ENCODE peak calls at places on chromosomes 3 and 15, in nine cellular contexts. Z is activated CD4-positive, alpha-beta T cell treated with anti-CD3 and anti-CD28 coated beads, Interleukin-2, amount 10 ng/mL, durations not matched to agents 7 days and 5 days; V is A172; J is naive B cell; Y is activated T-cell treated with anti-CD3 and anti-CD28 coated beads for 1 hour; C is skeletal muscle cell; M is stimulated activated naive CD8-positive, alpha-beta T cell treated with anti-CD3 and anti-CD28 coated beads, Interleukin-15, Interleukin-2, amounts not matched to agents 100 U/mL and 50 U/mL, for 24 hours; Q is C1 segment of cervical spinal cord; L is left ventricle myocardium inferior. H is an unnamed sample.

GRCh38 chr3:57078366-57079220 is 18.1 kb downstream of the SPATA12 start:
- DNase-seq in Z (peak), V (peak), J (peak), Y (no peak), C (peak), M (peak), Q (peak), L (peak), H (no peak)

GRCh38 chr3:169112153-169112892 is 551.2 kb downstream of the MECOM start:
- DNase-seq in Z (no peak), V (peak), J (no peak), Y (no peak), C (peak), M (no peak), Q (no peak), L (no peak), H (no peak)

GRCh38 chr3:129567176-129567705 is 24.3 kb downstream of the H1-8 start:
- DNase-seq in Z (no peak), V (no peak), J (no peak), Y (no peak), C (no peak), M (no peak), Q (no peak), L (peak), H (no peak)

GRCh38 chr3:129398803-129399144 is 29.7 kb downstream of the EFCAB12 start:
- DNase-seq in Z (peak), V (no peak), J (no peak), Y (no peak), C (no peak), M (peak), Q (peak), L (no peak), H (no peak)

GRCh38 chr3:139299261-139300132 is 44.3 kb upstream of the MRPS22 start:
- DNase-seq in Z (no peak), V (peak), J (no peak), Y (no peak), C (no peak), M (no peak), Q (no peak), L (no peak), H (no peak)

GRCh38 chr3:51777985-51778384 is 1.1 kb downstream of the IQCF6 start:
- DNase-seq in Z (no peak), V (no peak), J (no peak), Y (no peak), C (no peak), M (no peak), Q (peak), L (peak), H (no peak)

GRCh38 chr3:197404754-197405153 is 106.3 kb upstream of the DLG1 start:
- DNase-seq in Z (no peak), V (no peak), J (no peak), Y (no peak), C (no peak), M (no peak), Q (no peak), L (no peak), H (no peak)

GRCh38 chr15:33395376-33395775 is 84.6 kb downstream of the RYR3 start:
- DNase-seq in Z (no peak), V (no peak), J (no peak), Y (no peak), C (no peak), M (no peak), Q (no peak), L (no peak), H (no peak)

GRCh38 chr15:40338921-40339620 is 1.7 kb downstream of the CCDC9B start:
- DNase-seq in Z (no peak), V (peak), J (no peak), Y (no peak), C (no peak), M (no peak), Q (peak), L (peak), H (no peak)

GRCh38 chr3:9689757-9690156 is 13.9 kb upstream of the CPNE9 start:
- DNase-seq in Z (no peak), V (no peak), J (no peak), Y (no peak), C (no peak), M (no peak), Q (no peak), L (no peak), H (no peak)

GRCh38 chr3:177141899-177142651 is 55.2 kb downstream of the TBL1XR1 start:
- DNase-seq in Z (no peak), V (no peak), J (no peak), Y (no peak), C (no peak), M (no peak), Q (no peak), L (no peak), H (no peak)

GRCh38 chr15:83372434-83372873 is 74.7 kb upstream of the SH3GL3 start:
- DNase-seq in Z (no peak), V (peak), J (no peak), Y (no peak), C (no peak), M (no peak), Q (no peak), L (no peak), H (no peak)

GRCh38 chr3:141410408-141410807 is 42.1 kb downstream of the ZBTB38 start:
- DNase-seq in Z (no peak), V (peak), J (no peak), Y (no peak), C (no peak), M (no peak), Q (peak), L (peak), H (no peak)

GRCh38 chr15:80915462-80915861 is 74.2 kb downstream of the MESD start:
- DNase-seq in Z (no peak), V (no peak), J (no peak), Y (no peak), C (no peak), M (no peak), Q (no peak), L (no peak), H (no peak)

GRCh38 chr3:23055733-23056376 is 147.3 kb upstream of the UBE2E2 start:
- DNase-seq in Z (no peak), V (peak), J (no peak), Y (no peak), C (peak), M (no peak), Q (no peak), L (no peak), H (no peak)

GRCh38 chr3:161322781-161323568 is 48.3 kb downstream of the SPTSSB start:
- DNase-seq in Z (no peak), V (no peak), J (no peak), Y (no peak), C (no peak), M (no peak), Q (no peak), L (no peak), H (no peak)

GRCh38 chr15:90482124-90483011 is 47.4 kb upstream of the CRTC3 start:
- DNase-seq in Z (peak), V (peak), J (peak), Y (peak), C (peak), M (peak), Q (peak), L (no peak), H (no peak)

GRCh38 chr3:76646921-76647562 is 392.9 kb upstream of the ROBO2 start:
- DNase-seq in Z (no peak), V (no peak), J (no peak), Y (no peak), C (no peak), M (no peak), Q (no peak), L (no peak), H (no peak)

GRCh38 chr3:30347679-30348216 is 258.7 kb upstream of the TGFBR2 start:
- DNase-seq in Z (peak), V (peak), J (no peak), Y (no peak), C (peak), M (peak), Q (no peak), L (no peak), H (no peak)

GRCh38 chr3:34882764-34883163 is 756.6 kb upstream of the ARPP21 start:
- DNase-seq in Z (no peak), V (peak), J (no peak), Y (no peak), C (no peak), M (no peak), Q (no peak), L (no peak), H (no peak)

GRCh38 chr3:14141144-14141543 is 16.3 kb downstream of the TMEM43 start:
- DNase-seq in Z (no peak), V (no peak), J (no peak), Y (no peak), C (no peak), M (no peak), Q (no peak), L (no peak), H (no peak)

GRCh38 chr3:65406470-65406869 is 632.2 kb downstream of the MAGI1 start:
- DNase-seq in Z (no peak), V (no peak), J (no peak), Y (no peak), C (peak), M (no peak), Q (no peak), L (no peak), H (no peak)

GRCh38 chr3:177681156-177681555 is 483.9 kb upstream of the TBL1XR1 start:
- DNase-seq in Z (no peak), V (peak), J (no peak), Y (no peak), C (no peak), M (no peak), Q (no peak), L (no peak), H (no peak)

GRCh38 chr15:55823191-55823670 is 80.3 kb upstream of the PRTG start:
- DNase-seq in Z (no peak), V (peak), J (no peak), Y (no peak), C (peak), M (no peak), Q (no peak), L (no peak), H (no peak)

GRCh38 chr15:78206326-78207109 is 27.8 kb downstream of the ACSBG1 start:
- DNase-seq in Z (peak), V (peak), J (no peak), Y (no peak), C (peak), M (no peak), Q (peak), L (no peak), H (no peak)

GRCh38 chr3:35201221-35201620 is 438.1 kb upstream of the ARPP21 start:
- DNase-seq in Z (no peak), V (no peak), J (no peak), Y (no peak), C (no peak), M (no peak), Q (no peak), L (no peak), H (no peak)

GRCh38 chr3:4670352-4670751 is 177.2 kb downstream of the ITPR1 start:
- DNase-seq in Z (no peak), V (peak), J (no peak), Y (no peak), C (no peak), M (peak), Q (no peak), L (no peak), H (no peak)

GRCh38 chr3:25854635-25855034 is 64.7 kb downstream of the OXSM start:
- DNase-seq in Z (no peak), V (peak), J (no peak), Y (no peak), C (no peak), M (no peak), Q (no peak), L (no peak), H (no peak)

GRCh38 chr15:77864211-77865105 is 213.1 kb downstream of the TBC1D2B start:
- DNase-seq in Z (no peak), V (no peak), J (no peak), Y (no peak), C (no peak), M (no peak), Q (no peak), L (no peak), H (no peak)

GRCh38 chr3:111884411-111885018 is 25.4 kb downstream of the PHLDB2 start:
- DNase-seq in Z (no peak), V (no peak), J (no peak), Y (no peak), C (no peak), M (no peak), Q (no peak), L (peak), H (no peak)

GRCh38 chr3:138949002-138949418 is 2.0 kb downstream of the FOXL2NB start:
- DNase-seq in Z (no peak), V (no peak), J (no peak), Y (no peak), C (no peak), M (no peak), Q (no peak), L (no peak), H (no peak)

GRCh38 chr3:87333393-87333892 is 57.1 kb upstream of the POU1F1 start:
- DNase-seq in Z (no peak), V (peak), J (no peak), Y (no peak), C (peak), M (no peak), Q (no peak), L (no peak), H (no peak)

GRCh38 chr3:122245513-122246174 is 62.2 kb downstream of the CASR start:
- DNase-seq in Z (no peak), V (no peak), J (peak), Y (no peak), C (no peak), M (no peak), Q (no peak), L (no peak), H (no peak)

H was measured in GM12878.